ENCODE peak calls at places on chromosomes 12 and 14, in ten cellular contexts. One of them, this sample, is unnamed.

GRCh38 chr14:23009483-23009938 is 432 bp downstream of the C14orf93 start:
- DNase-seq in coronary artery: no peak
- DNase-seq in lower lobe of right lung: no peak
- DNase-seq in RWPE1: no peak
- DNase-seq in HCT116: no peak
- DNase-seq in CD8-positive, alpha-beta T cell: no peak
- DNase-seq in GM23338: no peak
- DNase-seq in PC-3: no peak
- DNase-seq in tibial nerve: no peak
- DNase-seq in testis: no peak
- DNase-seq in this sample: no peak

GRCh38 chr12:89156862-89157262 is 195.4 kb downstream of the DUSP6 start:
- DNase-seq in coronary artery: no peak
- DNase-seq in lower lobe of right lung: no peak
- DNase-seq in RWPE1: no peak
- DNase-seq in HCT116: no peak
- DNase-seq in CD8-positive, alpha-beta T cell: no peak
- DNase-seq in GM23338: no peak
- DNase-seq in PC-3: no peak
- DNase-seq in tibial nerve: no peak
- DNase-seq in testis: no peak
- DNase-seq in this sample: no peak

GRCh38 chr14:58752782-58753181 is 115.0 kb downstream of the DACT1 start:
- DNase-seq in coronary artery: peak
- DNase-seq in lower lobe of right lung: peak
- DNase-seq in RWPE1: peak
- DNase-seq in HCT116: no peak
- DNase-seq in CD8-positive, alpha-beta T cell: no peak
- DNase-seq in GM23338: no peak
- DNase-seq in PC-3: no peak
- DNase-seq in tibial nerve: peak
- DNase-seq in testis: peak
- DNase-seq in this sample: peak

GRCh38 chr12:13539051-13539450 is 342.5 kb downstream of the EMP1 start:
- DNase-seq in coronary artery: no peak
- DNase-seq in lower lobe of right lung: no peak
- DNase-seq in RWPE1: no peak
- DNase-seq in HCT116: no peak
- DNase-seq in CD8-positive, alpha-beta T cell: no peak
- DNase-seq in GM23338: no peak
- DNase-seq in PC-3: no peak
- DNase-seq in tibial nerve: no peak
- DNase-seq in testis: peak
- DNase-seq in this sample: no peak

GRCh38 chr14:84403585-84403984 is 1126.4 kb upstream of the FLRT2 start:
- DNase-seq in coronary artery: no peak
- DNase-seq in lower lobe of right lung: no peak
- DNase-seq in RWPE1: no peak
- DNase-seq in HCT116: no peak
- DNase-seq in CD8-positive, alpha-beta T cell: no peak
- DNase-seq in GM23338: peak
- DNase-seq in PC-3: peak
- DNase-seq in tibial nerve: no peak
- DNase-seq in testis: no peak
- DNase-seq in this sample: no peak

GRCh38 chr14:83779266-83779665 is 1750.7 kb upstream of the FLRT2 start:
- DNase-seq in coronary artery: no peak
- DNase-seq in lower lobe of right lung: no peak
- DNase-seq in RWPE1: peak
- DNase-seq in HCT116: no peak
- DNase-seq in CD8-positive, alpha-beta T cell: no peak
- DNase-seq in GM23338: no peak
- DNase-seq in PC-3: peak
- DNase-seq in tibial nerve: no peak
- DNase-seq in testis: no peak
- DNase-seq in this sample: no peak

GRCh38 chr12:116675339-116676107 is 62.3 kb downstream of the SPRING1 start:
- DNase-seq in coronary artery: no peak
- DNase-seq in lower lobe of right lung: no peak
- DNase-seq in RWPE1: no peak
- DNase-seq in HCT116: no peak
- DNase-seq in CD8-positive, alpha-beta T cell: no peak
- DNase-seq in GM23338: no peak
- DNase-seq in PC-3: no peak
- DNase-seq in tibial nerve: no peak
- DNase-seq in testis: no peak
- DNase-seq in this sample: no peak

GRCh38 chr12:84910549-84911241 is 1.9 kb downstream of the SLC6A15 start:
- DNase-seq in coronary artery: no peak
- DNase-seq in lower lobe of right lung: no peak
- DNase-seq in RWPE1: no peak
- DNase-seq in HCT116: no peak
- DNase-seq in CD8-positive, alpha-beta T cell: no peak
- DNase-seq in GM23338: peak
- DNase-seq in PC-3: no peak
- DNase-seq in tibial nerve: no peak
- DNase-seq in testis: peak
- DNase-seq in this sample: no peak

GRCh38 chr14:21107360-21107781 is 6.5 kb downstream of the TMEM253 start:
- DNase-seq in coronary artery: no peak
- DNase-seq in lower lobe of right lung: no peak
- DNase-seq in RWPE1: peak
- DNase-seq in HCT116: peak
- DNase-seq in CD8-positive, alpha-beta T cell: no peak
- DNase-seq in GM23338: no peak
- DNase-seq in PC-3: peak
- DNase-seq in tibial nerve: no peak
- DNase-seq in testis: no peak
- DNase-seq in this sample: no peak

GRCh38 chr12:102962986-102963385 is 5.5 kb downstream of the ASCL1 start:
- DNase-seq in coronary artery: no peak
- DNase-seq in lower lobe of right lung: no peak
- DNase-seq in RWPE1: no peak
- DNase-seq in HCT116: no peak
- DNase-seq in CD8-positive, alpha-beta T cell: no peak
- DNase-seq in GM23338: no peak
- DNase-seq in PC-3: no peak
- DNase-seq in tibial nerve: no peak
- DNase-seq in testis: no peak
- DNase-seq in this sample: no peak

GRCh38 chr14:29339491-29339890 is 572.9 kb downstream of the FOXG1 start:
- DNase-seq in coronary artery: no peak
- DNase-seq in lower lobe of right lung: no peak
- DNase-seq in RWPE1: peak
- DNase-seq in HCT116: no peak
- DNase-seq in CD8-positive, alpha-beta T cell: no peak
- DNase-seq in GM23338: no peak
- DNase-seq in PC-3: peak
- DNase-seq in tibial nerve: no peak
- DNase-seq in testis: no peak
- DNase-seq in this sample: no peak
- H3K27ac ChIP-seq in coronary artery: no peak
- H3K27ac ChIP-seq in lower lobe of right lung: no peak
- H3K27ac ChIP-seq in RWPE1: no peak
- H3K27ac ChIP-seq in HCT116: no peak
- H3K27ac ChIP-seq in CD8-positive, alpha-beta T cell: no peak
- H3K27ac ChIP-seq in GM23338: no peak
- H3K27ac ChIP-seq in PC-3: no peak
- H3K27ac ChIP-seq in tibial nerve: no peak
- H3K27ac ChIP-seq in testis: no peak
- H3K27ac ChIP-seq in this sample: no peak

GRCh38 chr12:52170827-52171226 is 21.0 kb downstream of the KRT80 start:
- DNase-seq in coronary artery: no peak
- DNase-seq in lower lobe of right lung: no peak
- DNase-seq in RWPE1: no peak
- DNase-seq in HCT116: no peak
- DNase-seq in CD8-positive, alpha-beta T cell: no peak
- DNase-seq in GM23338: no peak
- DNase-seq in PC-3: no peak
- DNase-seq in tibial nerve: no peak
- DNase-seq in testis: peak
- DNase-seq in this sample: no peak

GRCh38 chr12:52169886-52170285 is 21.9 kb downstream of the KRT80 start:
- DNase-seq in coronary artery: no peak
- DNase-seq in lower lobe of right lung: no peak
- DNase-seq in RWPE1: no peak
- DNase-seq in HCT116: no peak
- DNase-seq in CD8-positive, alpha-beta T cell: no peak
- DNase-seq in GM23338: no peak
- DNase-seq in PC-3: no peak
- DNase-seq in tibial nerve: no peak
- DNase-seq in testis: no peak
- DNase-seq in this sample: no peak

GRCh38 chr12:52172956-52173355 is 18.9 kb downstream of the KRT80 start:
- DNase-seq in coronary artery: no peak
- DNase-seq in lower lobe of right lung: no peak
- DNase-seq in RWPE1: no peak
- DNase-seq in HCT116: no peak
- DNase-seq in CD8-positive, alpha-beta T cell: no peak
- DNase-seq in GM23338: no peak
- DNase-seq in PC-3: no peak
- DNase-seq in tibial nerve: no peak
- DNase-seq in testis: no peak
- DNase-seq in this sample: no peak

GRCh38 chr12:52173526-52173925 is 18.3 kb downstream of the KRT80 start:
- DNase-seq in coronary artery: no peak
- DNase-seq in lower lobe of right lung: no peak
- DNase-seq in RWPE1: no peak
- DNase-seq in HCT116: no peak
- DNase-seq in CD8-positive, alpha-beta T cell: no peak
- DNase-seq in GM23338: no peak
- DNase-seq in PC-3: no peak
- DNase-seq in tibial nerve: no peak
- DNase-seq in testis: no peak
- DNase-seq in this sample: no peak

DNA sequence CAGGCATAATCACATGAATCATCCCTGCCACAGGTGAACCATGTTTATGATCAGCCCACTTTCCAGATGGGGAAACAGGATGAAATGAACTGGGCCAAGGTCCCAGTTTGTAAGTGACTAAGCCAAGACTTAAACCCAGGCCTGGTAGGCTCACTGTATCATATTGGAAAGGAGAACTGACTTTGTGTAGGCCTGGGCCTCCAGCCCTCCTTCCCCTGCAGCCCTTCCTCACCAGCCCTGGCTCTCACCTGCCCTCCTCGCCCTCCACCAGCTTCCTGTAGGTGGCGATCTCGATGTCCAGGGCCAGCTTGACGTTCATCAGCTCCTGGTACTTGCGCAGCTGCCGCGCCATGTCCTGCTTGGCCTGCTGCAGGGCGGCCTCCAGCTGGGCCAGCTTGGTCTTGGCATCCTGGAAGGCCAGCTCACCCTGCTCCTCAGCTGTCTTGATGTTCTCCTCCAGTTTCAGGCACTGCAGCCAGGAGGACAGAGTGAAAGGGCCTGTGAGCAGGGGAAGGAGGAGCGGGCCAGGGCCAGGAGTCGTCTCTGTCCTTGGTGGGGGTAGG is 19.8 kb downstream of the KRT80 start:
- DNase-seq in coronary artery: no peak
- DNase-seq in lower lobe of right lung: peak
- DNase-seq in RWPE1: no peak
- DNase-seq in HCT116: no peak
- DNase-seq in CD8-positive, alpha-beta T cell: peak
- DNase-seq in GM23338: peak
- DNase-seq in PC-3: peak
- DNase-seq in tibial nerve: no peak
- DNase-seq in testis: peak
- DNase-seq in this sample: no peak
- TF ChIP-seq CTCF in coronary artery: peak
- TF ChIP-seq CTCF in lower lobe of right lung: peak
- TF ChIP-seq CTCF in RWPE1: peak
- TF ChIP-seq CTCF in HCT116: peak
- TF ChIP-seq CTCF in CD8-positive, alpha-beta T cell: no peak
- TF ChIP-seq CTCF in GM23338: peak
- TF ChIP-seq CTCF in PC-3: peak
- TF ChIP-seq CTCF in tibial nerve: no peak
- TF ChIP-seq CTCF in testis: no peak
- TF ChIP-seq CTCF in this sample: peak

GRCh38 chr14:35122696-35123387 is 490 bp downstream of the PRORP start:
- DNase-seq in coronary artery: no peak
- DNase-seq in lower lobe of right lung: no peak
- DNase-seq in RWPE1: peak
- DNase-seq in HCT116: no peak
- DNase-seq in CD8-positive, alpha-beta T cell: no peak
- DNase-seq in GM23338: peak
- DNase-seq in PC-3: peak
- DNase-seq in tibial nerve: no peak
- DNase-seq in testis: no peak
- DNase-seq in this sample: no peak
- H3K27ac ChIP-seq in coronary artery: peak
- H3K27ac ChIP-seq in lower lobe of right lung: peak
- H3K27ac ChIP-seq in RWPE1: peak
- H3K27ac ChIP-seq in HCT116: peak
- H3K27ac ChIP-seq in CD8-positive, alpha-beta T cell: peak
- H3K27ac ChIP-seq in GM23338: peak
- H3K27ac ChIP-seq in PC-3: peak
- H3K27ac ChIP-seq in tibial nerve: peak
- H3K27ac ChIP-seq in testis: peak
- H3K27ac ChIP-seq in this sample: peak

GRCh38 chr14:89336338-89336737 is 80.7 kb downstream of the FOXN3 start:
- DNase-seq in coronary artery: no peak
- DNase-seq in lower lobe of right lung: no peak
- DNase-seq in RWPE1: no peak
- DNase-seq in HCT116: no peak
- DNase-seq in CD8-positive, alpha-beta T cell: no peak
- DNase-seq in GM23338: peak
- DNase-seq in PC-3: peak
- DNase-seq in tibial nerve: no peak
- DNase-seq in testis: no peak
- DNase-seq in this sample: no peak
- TF ChIP-seq CTCF in coronary artery: no peak
- TF ChIP-seq CTCF in lower lobe of right lung: no peak
- TF ChIP-seq CTCF in RWPE1: no peak
- TF ChIP-seq CTCF in HCT116: peak
- TF ChIP-seq CTCF in CD8-positive, alpha-beta T cell: no peak
- TF ChIP-seq CTCF in GM23338: peak
- TF ChIP-seq CTCF in PC-3: peak
- TF ChIP-seq CTCF in tibial nerve: no peak
- TF ChIP-seq CTCF in testis: no peak
- TF ChIP-seq CTCF in this sample: peak

GRCh38 chr12:31204995-31205582 is 120.9 kb downstream of the SINHCAF start:
- DNase-seq in coronary artery: no peak
- DNase-seq in lower lobe of right lung: no peak
- DNase-seq in RWPE1: peak
- DNase-seq in HCT116: no peak
- DNase-seq in CD8-positive, alpha-beta T cell: no peak
- DNase-seq in GM23338: no peak
- DNase-seq in PC-3: peak
- DNase-seq in tibial nerve: no peak
- DNase-seq in testis: no peak
- DNase-seq in this sample: no peak
- H3K27ac ChIP-seq in coronary artery: no peak
- H3K27ac ChIP-seq in lower lobe of right lung: no peak
- H3K27ac ChIP-seq in RWPE1: no peak
- H3K27ac ChIP-seq in HCT116: no peak
- H3K27ac ChIP-seq in CD8-positive, alpha-beta T cell: no peak
- H3K27ac ChIP-seq in GM23338: no peak
- H3K27ac ChIP-seq in PC-3: peak
- H3K27ac ChIP-seq in tibial nerve: no peak
- H3K27ac ChIP-seq in testis: no peak
- H3K27ac ChIP-seq in this sample: no peak

This sample was measured in left ventricle myocardium inferior.